ENCODE peak calls at places on chromosomes 12 and 14, in ten cellular contexts. D is CD8-positive, alpha-beta T cell; Q is tibial nerve; L is AG09319; H is progenitor cell of endocrine pancreas; W is psoas muscle; Y is PC-3; S is prostate gland; I is A549; O is Panc1. C is an unnamed sample.

GRCh38 chr14:71371711-71372396 is 464.6 kb downstream of the PCNX1 start:
- DNase-seq in D (no peak), Q (no peak), L (no peak), H (no peak), W (no peak), Y (peak), S (no peak), I (peak), O (peak), C (no peak)

GRCh38 chr14:70907996-70908917 is 998 bp downstream of the PCNX1 start:
- DNase-seq in D (peak), Q (peak), L (no peak), H (peak), W (peak), Y (peak), S (peak), I (peak), O (no peak), C (peak)

GRCh38 chr12:101781834-101782543 is 42.7 kb upstream of the SYCP3 start:
- DNase-seq in D (no peak), Q (no peak), L (no peak), H (no peak), W (no peak), Y (no peak), S (no peak), I (no peak), O (no peak), C (no peak)

GRCh38 chr14:98950356-98950895 is 321.6 kb downstream of the BCL11B start:
- DNase-seq in D (no peak), Q (no peak), L (no peak), H (no peak), W (no peak), Y (no peak), S (no peak), I (no peak), O (no peak), C (no peak)

GRCh38 chr12:1832801-1833595 is 12.6 kb downstream of the LRTM2 start:
- DNase-seq in D (no peak), Q (no peak), L (no peak), H (no peak), W (peak), Y (no peak), S (no peak), I (no peak), O (no peak), C (no peak)

GRCh38 chr12:115636546-115636945 is 640.9 kb downstream of the MED13L start:
- DNase-seq in D (no peak), Q (no peak), L (no peak), H (no peak), W (no peak), Y (no peak), S (no peak), I (no peak), O (no peak), C (no peak)

GRCh38 chr12:94123127-94123526 is 25.2 kb upstream of the PLXNC1 start:
- DNase-seq in D (no peak), Q (no peak), L (no peak), H (no peak), W (no peak), Y (no peak), S (no peak), I (no peak), O (no peak), C (no peak)

GRCh38 chr14:104405566-104406226 is 173.9 kb upstream of the C14orf180 start:
- DNase-seq in D (no peak), Q (no peak), L (no peak), H (no peak), W (no peak), Y (no peak), S (no peak), I (no peak), O (no peak), C (no peak)

GRCh38 chr14:45089813-45090212 is 5.9 kb downstream of the PRPF39 start:
- DNase-seq in D (no peak), Q (no peak), L (no peak), H (no peak), W (no peak), Y (peak), S (no peak), I (no peak), O (no peak), C (no peak)

GRCh38 chr12:28869197-28869596 is 279.9 kb upstream of the FAR2 start:
- DNase-seq in D (no peak), Q (no peak), L (no peak), H (no peak), W (no peak), Y (peak), S (no peak), I (peak), O (no peak), C (no peak)

DNA sequence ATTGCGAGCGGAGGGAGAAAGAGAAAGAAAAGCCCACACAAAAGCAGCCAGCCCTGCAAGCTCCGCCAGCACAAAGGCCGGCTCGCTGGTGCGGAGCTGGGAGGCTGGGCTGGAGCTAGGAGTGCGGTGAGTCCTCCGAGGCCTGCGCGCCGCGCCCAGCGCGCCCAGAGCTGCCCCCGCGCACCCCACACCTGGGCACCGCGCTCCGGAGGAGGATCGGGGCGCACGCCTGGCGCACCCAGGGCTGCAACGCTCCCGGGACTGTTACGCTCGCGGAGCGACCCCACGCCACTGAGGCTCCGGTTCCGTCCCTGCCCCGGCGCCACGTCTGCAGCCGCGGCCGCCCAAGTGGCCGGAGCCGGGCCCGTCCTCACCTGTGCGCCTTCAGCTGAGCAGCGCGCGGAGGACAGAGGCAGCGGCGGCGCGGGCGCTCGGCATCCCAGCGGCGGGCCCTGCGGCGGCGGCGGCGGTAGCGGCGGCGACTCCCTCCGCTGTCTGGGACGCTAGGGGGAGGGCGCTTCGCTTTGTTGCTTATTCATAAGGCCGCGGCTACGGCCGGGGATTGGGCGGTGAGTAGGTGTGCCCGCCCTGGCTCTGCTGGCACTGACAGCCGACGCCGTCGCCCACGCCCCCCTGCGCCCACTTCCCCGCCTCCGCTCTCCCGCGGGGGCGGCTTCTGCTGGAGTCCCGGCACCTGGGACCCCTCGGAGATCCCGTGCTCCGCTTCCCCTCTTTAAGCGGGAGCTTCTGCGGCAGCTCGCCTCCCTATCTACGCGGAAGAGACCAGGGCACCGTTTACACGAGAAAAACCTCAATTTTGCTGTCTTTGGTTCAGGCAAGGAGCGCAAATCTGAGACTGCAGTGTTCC is at the start of gene ARMH4:
- DNase-seq in D (peak), Q (peak), L (peak), H (peak), W (peak), Y (peak), S (peak), I (peak), O (no peak), C (peak)
- TF ChIP-seq CTCF in D (no peak), Q (peak), L (no peak), H (peak), W (peak), Y (no peak), S (no peak), I (no peak), O (no peak), C (peak)

DNA sequence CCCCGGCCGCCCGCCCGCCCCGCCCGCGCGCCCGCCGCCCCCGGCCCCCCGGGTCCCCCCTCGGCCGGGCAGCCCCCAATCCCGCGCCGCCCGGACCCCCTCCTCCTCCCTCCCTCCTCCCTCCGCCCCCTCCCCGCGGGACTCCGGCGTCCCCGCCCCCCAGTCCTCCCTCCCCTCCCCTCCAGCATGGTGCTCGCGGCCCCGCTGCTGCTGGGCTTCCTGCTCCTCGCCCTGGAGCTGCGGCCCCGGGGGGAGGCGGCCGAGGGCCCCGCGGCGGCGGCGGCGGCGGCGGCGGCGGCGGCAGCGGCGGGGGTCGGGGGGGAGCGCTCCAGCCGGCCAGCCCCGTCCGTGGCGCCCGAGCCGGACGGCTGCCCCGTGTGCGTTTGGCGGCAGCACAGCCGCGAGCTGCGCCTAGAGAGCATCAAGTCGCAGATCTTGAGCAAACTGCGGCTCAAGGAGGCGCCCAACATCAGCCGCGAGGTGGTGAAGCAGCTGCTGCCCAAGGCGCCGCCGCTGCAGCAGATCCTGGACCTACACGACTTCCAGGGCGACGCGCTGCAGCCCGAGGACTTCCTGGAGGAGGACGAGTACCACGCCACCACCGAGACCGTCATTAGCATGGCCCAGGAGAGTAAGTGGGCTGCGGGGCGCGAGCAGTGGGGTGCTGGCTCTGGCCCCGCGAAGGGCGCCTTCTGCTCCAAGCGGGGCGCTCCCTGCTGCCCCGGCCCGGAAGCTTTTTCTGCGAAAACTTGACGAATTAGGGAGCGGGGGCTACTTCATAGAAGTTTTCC is 404 bp downstream of the GDF11 start:
- DNase-seq in D (peak), Q (no peak), L (no peak), H (peak), W (peak), Y (peak), S (peak), I (peak), O (no peak), C (no peak)
- TF ChIP-seq CTCF in D (no peak), Q (no peak), L (peak), H (no peak), W (no peak), Y (no peak), S (no peak), I (no peak), O (peak), C (peak)

GRCh38 chr12:96094201-96094600 is 58.8 kb upstream of the LTA4H start:
- DNase-seq in D (no peak), Q (no peak), L (no peak), H (no peak), W (no peak), Y (peak), S (no peak), I (peak), O (no peak), C (no peak)
- TF ChIP-seq CTCF in D (no peak), Q (no peak), L (no peak), H (no peak), W (no peak), Y (peak), S (no peak), I (no peak), O (no peak), C (no peak)

GRCh38 chr14:20989787-20990600 is at the start of gene METTL17:
- DNase-seq in D (peak), Q (peak), L (peak), H (peak), W (peak), Y (peak), S (peak), I (peak), O (peak), C (peak)
- TF ChIP-seq CTCF in D (peak), Q (peak), L (peak), H (peak), W (peak), Y (no peak), S (no peak), I (no peak), O (peak), C (peak)

C was measured in type B pancreatic cell.